ENCODE peak calls at places on chromosome 13, in four cellular contexts. P is lower leg skin, Q is smooth muscle cell of the brain vasculature, A is mesenteric fat pad. F is an unnamed sample.

GRCh38 chr13:80116107-80116506 is 224.8 kb downstream of the SPRY2 start:
- DNase-seq in P (no peak), Q (no peak), A (no peak), F (no peak)

GRCh38 chr13:104314321-104314720 is 1248.1 kb upstream of the SLC10A2 start:
- DNase-seq in P (no peak), Q (no peak), A (no peak), F (no peak)

GRCh38 chr13:36163809-36164308 is 32.7 kb upstream of the DCLK1 start:
- DNase-seq in P (peak), Q (peak), A (no peak), F (no peak)

GRCh38 chr13:44165895-44166496 is 207.6 kb upstream of the SERP2 start:
- DNase-seq in P (no peak), Q (no peak), A (no peak), F (no peak)

GRCh38 chr13:74101436-74101835 is 32.8 kb downstream of the KLF12 start:
- DNase-seq in P (no peak), Q (no peak), A (no peak), F (no peak)

GRCh38 chr13:72112216-72112615 is 245.2 kb upstream of the DACH1 start:
- DNase-seq in P (no peak), Q (no peak), A (no peak), F (no peak)

GRCh38 chr13:98483636-98484288 is 93.1 kb downstream of the STK24 start:
- DNase-seq in P (no peak), Q (no peak), A (peak), F (no peak)

GRCh38 chr13:33723365-33723764 is 94.6 kb upstream of the RFC3 start:
- DNase-seq in P (no peak), Q (no peak), A (no peak), F (no peak)

GRCh38 chr13:42039946-42040729 is 8.3 kb upstream of the DGKH start:
- DNase-seq in P (peak), Q (no peak), A (peak), F (peak)

GRCh38 chr13:23715762-23716235 is 145.6 kb downstream of the TNFRSF19 start:
- DNase-seq in P (no peak), Q (no peak), A (no peak), F (no peak)

GRCh38 chr13:27919934-27920676 is at the start of gene PDX1:
- DNase-seq in P (no peak), Q (no peak), A (no peak), F (peak)

GRCh38 chr13:74133657-74134201 is 475 bp downstream of the KLF12 start:
- DNase-seq in P (peak), Q (peak), A (no peak), F (peak)

GRCh38 chr13:75621147-75621546 is 15.0 kb upstream of the LMO7 start:
- DNase-seq in P (no peak), Q (no peak), A (no peak), F (no peak)

GRCh38 chr13:68030152-68030809 is 800.1 kb upstream of the PCDH9 start:
- DNase-seq in P (no peak), Q (no peak), A (no peak), F (no peak)

GRCh38 chr13:111114362-111115050 is 604 bp upstream of the ARHGEF7 start:
- DNase-seq in P (peak), Q (no peak), A (no peak), F (peak)

GRCh38 chr13:98515804-98516465 is 61.0 kb downstream of the STK24 start:
- DNase-seq in P (no peak), Q (no peak), A (no peak), F (no peak)

GRCh38 chr13:98033277-98034247 is 80.1 kb downstream of the IPO5 start:
- DNase-seq in P (no peak), Q (peak), A (no peak), F (no peak)

GRCh38 chr13:41311607-41312500 is 787 bp downstream of the NAA16 start:
- DNase-seq in P (no peak), Q (no peak), A (no peak), F (peak)

GRCh38 chr13:37349916-37350315 is 244.5 kb upstream of the CSNK1A1L start:
- DNase-seq in P (no peak), Q (no peak), A (no peak), F (no peak)

GRCh38 chr13:68304287-68304893 is 1074.3 kb upstream of the PCDH9 start:
- DNase-seq in P (no peak), Q (peak), A (no peak), F (no peak)

GRCh38 chr13:44231786-44232516 is 141.7 kb upstream of the SERP2 start:
- DNase-seq in P (peak), Q (no peak), A (no peak), F (no peak)

GRCh38 chr13:89383891-89384290 is 1712.7 kb downstream of the SLITRK5 start:
- DNase-seq in P (no peak), Q (no peak), A (no peak), F (no peak)

GRCh38 chr13:42883771-42884170 is 102.4 kb downstream of the FAM216B start:
- DNase-seq in P (no peak), Q (no peak), A (no peak), F (no peak)

GRCh38 chr13:67857581-67858310 is 627.6 kb upstream of the PCDH9 start:
- DNase-seq in P (no peak), Q (no peak), A (no peak), F (no peak)

GRCh38 chr13:107497661-107498060 is 717.7 kb downstream of the LIG4 start:
- DNase-seq in P (no peak), Q (no peak), A (no peak), F (no peak)

GRCh38 chr13:40272776-40273139 is 393.7 kb downstream of the FOXO1 start:
- DNase-seq in P (no peak), Q (no peak), A (no peak), F (no peak)

GRCh38 chr13:105139048-105139379 is 1396.4 kb downstream of the EFNB2 start:
- DNase-seq in P (no peak), Q (no peak), A (no peak), F (no peak)

GRCh38 chr13:43085545-43085944 is 62.2 kb downstream of the DNAJC15 start:
- DNase-seq in P (no peak), Q (peak), A (no peak), F (no peak)

GRCh38 chr13:75489502-75490263 is 7.7 kb upstream of the TBC1D4 start:
- DNase-seq in P (no peak), Q (no peak), A (no peak), F (no peak)